ENCODE peak calls at places on chromosome 6, in eight cellular contexts. One of them, this sample, is unnamed.

GRCh38 chr6:41713650-41714291 is 21.6 kb downstream of the TFEB start:
- DNase-seq in glutamatergic neuron: no peak
- DNase-seq in iris pigment epithelial cell: peak
- DNase-seq in kidney glomerular epithelial cell: no peak
- DNase-seq in activated T-cell treated with anti-CD3 and anti-CD28 coated beads for 1 hour: no peak
- DNase-seq in SJCRH30: no peak
- DNase-seq in thyroid gland: peak
- DNase-seq in NCI-H510A: no peak
- DNase-seq in this sample: no peak

GRCh38 chr6:158730175-158730907 is 80.5 kb downstream of the SYTL3 start:
- DNase-seq in kidney glomerular epithelial cell: no peak
- DNase-seq in activated T-cell treated with anti-CD3 and anti-CD28 coated beads for 1 hour: no peak
- DNase-seq in NCI-H510A: no peak
- DNase-seq in glutamatergic neuron: no peak
- DNase-seq in thyroid gland: no peak
- DNase-seq in SJCRH30: no peak
- DNase-seq in iris pigment epithelial cell: no peak
- DNase-seq in this sample: no peak

GRCh38 chr6:15429146-15430110 is 183.6 kb downstream of the JARID2 start:
- DNase-seq in kidney glomerular epithelial cell: no peak
- DNase-seq in activated T-cell treated with anti-CD3 and anti-CD28 coated beads for 1 hour: no peak
- DNase-seq in glutamatergic neuron: no peak
- DNase-seq in SJCRH30: peak
- DNase-seq in NCI-H510A: no peak
- DNase-seq in thyroid gland: no peak
- DNase-seq in iris pigment epithelial cell: peak
- DNase-seq in this sample: peak

GRCh38 chr6:25136879-25137278 is 142.3 kb upstream of the CARMIL1 start:
- DNase-seq in activated T-cell treated with anti-CD3 and anti-CD28 coated beads for 1 hour: no peak
- DNase-seq in glutamatergic neuron: no peak
- DNase-seq in NCI-H510A: no peak
- DNase-seq in SJCRH30: no peak
- DNase-seq in thyroid gland: peak
- DNase-seq in kidney glomerular epithelial cell: no peak
- DNase-seq in iris pigment epithelial cell: peak
- DNase-seq in this sample: peak

GRCh38 chr6:124054034-124054433 is 250.4 kb downstream of the NKAIN2 start:
- DNase-seq in glutamatergic neuron: no peak
- DNase-seq in iris pigment epithelial cell: no peak
- DNase-seq in NCI-H510A: no peak
- DNase-seq in SJCRH30: no peak
- DNase-seq in kidney glomerular epithelial cell: no peak
- DNase-seq in activated T-cell treated with anti-CD3 and anti-CD28 coated beads for 1 hour: no peak
- DNase-seq in thyroid gland: no peak
- DNase-seq in this sample: no peak

GRCh38 chr6:165987483-165988305 is 180.0 kb downstream of the TBXT start:
- DNase-seq in kidney glomerular epithelial cell: peak
- DNase-seq in thyroid gland: peak
- DNase-seq in activated T-cell treated with anti-CD3 and anti-CD28 coated beads for 1 hour: no peak
- DNase-seq in SJCRH30: peak
- DNase-seq in glutamatergic neuron: peak
- DNase-seq in NCI-H510A: peak
- DNase-seq in iris pigment epithelial cell: peak
- DNase-seq in this sample: peak

GRCh38 chr6:11231564-11232176 is 798 bp downstream of the NEDD9 start:
- DNase-seq in kidney glomerular epithelial cell: no peak
- DNase-seq in iris pigment epithelial cell: peak
- DNase-seq in SJCRH30: peak
- DNase-seq in NCI-H510A: no peak
- DNase-seq in activated T-cell treated with anti-CD3 and anti-CD28 coated beads for 1 hour: no peak
- DNase-seq in glutamatergic neuron: no peak
- DNase-seq in thyroid gland: no peak
- DNase-seq in this sample: no peak

GRCh38 chr6:2021713-2022125 is 223.7 kb downstream of the GMDS start:
- DNase-seq in glutamatergic neuron: no peak
- DNase-seq in thyroid gland: peak
- DNase-seq in activated T-cell treated with anti-CD3 and anti-CD28 coated beads for 1 hour: no peak
- DNase-seq in kidney glomerular epithelial cell: peak
- DNase-seq in NCI-H510A: peak
- DNase-seq in SJCRH30: peak
- DNase-seq in iris pigment epithelial cell: peak
- DNase-seq in this sample: peak

GRCh38 chr6:43903739-43904290 is 133.8 kb downstream of the VEGFA start:
- DNase-seq in SJCRH30: no peak
- DNase-seq in NCI-H510A: no peak
- DNase-seq in kidney glomerular epithelial cell: no peak
- DNase-seq in thyroid gland: no peak
- DNase-seq in activated T-cell treated with anti-CD3 and anti-CD28 coated beads for 1 hour: no peak
- DNase-seq in glutamatergic neuron: no peak
- DNase-seq in iris pigment epithelial cell: no peak
- DNase-seq in this sample: no peak

GRCh38 chr6:129351807-129352206 is 358.2 kb downstream of the ARHGAP18 start:
- DNase-seq in iris pigment epithelial cell: peak
- DNase-seq in kidney glomerular epithelial cell: no peak
- DNase-seq in thyroid gland: no peak
- DNase-seq in glutamatergic neuron: no peak
- DNase-seq in activated T-cell treated with anti-CD3 and anti-CD28 coated beads for 1 hour: no peak
- DNase-seq in SJCRH30: no peak
- DNase-seq in NCI-H510A: no peak
- DNase-seq in this sample: no peak

GRCh38 chr6:105644073-105644489 is 241.2 kb upstream of the PREP start:
- DNase-seq in glutamatergic neuron: no peak
- DNase-seq in SJCRH30: no peak
- DNase-seq in NCI-H510A: no peak
- DNase-seq in iris pigment epithelial cell: no peak
- DNase-seq in thyroid gland: no peak
- DNase-seq in activated T-cell treated with anti-CD3 and anti-CD28 coated beads for 1 hour: no peak
- DNase-seq in kidney glomerular epithelial cell: no peak
- DNase-seq in this sample: no peak

GRCh38 chr6:73585566-73586415 is 65.0 kb upstream of the EEF1A1 start:
- DNase-seq in activated T-cell treated with anti-CD3 and anti-CD28 coated beads for 1 hour: no peak
- DNase-seq in iris pigment epithelial cell: peak
- DNase-seq in glutamatergic neuron: no peak
- DNase-seq in NCI-H510A: no peak
- DNase-seq in thyroid gland: peak
- DNase-seq in SJCRH30: peak
- DNase-seq in kidney glomerular epithelial cell: peak
- DNase-seq in this sample: peak

GRCh38 chr6:77105091-77105490 is 358.2 kb downstream of the HTR1B start:
- DNase-seq in activated T-cell treated with anti-CD3 and anti-CD28 coated beads for 1 hour: no peak
- DNase-seq in glutamatergic neuron: no peak
- DNase-seq in thyroid gland: no peak
- DNase-seq in NCI-H510A: no peak
- DNase-seq in iris pigment epithelial cell: no peak
- DNase-seq in SJCRH30: no peak
- DNase-seq in kidney glomerular epithelial cell: no peak
- DNase-seq in this sample: no peak

GRCh38 chr6:1856381-1856780 is 246.7 kb downstream of the FOXC1 start:
- DNase-seq in iris pigment epithelial cell: peak
- DNase-seq in glutamatergic neuron: no peak
- DNase-seq in activated T-cell treated with anti-CD3 and anti-CD28 coated beads for 1 hour: no peak
- DNase-seq in thyroid gland: peak
- DNase-seq in NCI-H510A: peak
- DNase-seq in SJCRH30: peak
- DNase-seq in kidney glomerular epithelial cell: peak
- DNase-seq in this sample: peak

GRCh38 chr6:122696079-122696478 is 83.4 kb upstream of the FABP7 start:
- DNase-seq in thyroid gland: no peak
- DNase-seq in NCI-H510A: no peak
- DNase-seq in glutamatergic neuron: no peak
- DNase-seq in activated T-cell treated with anti-CD3 and anti-CD28 coated beads for 1 hour: no peak
- DNase-seq in kidney glomerular epithelial cell: peak
- DNase-seq in iris pigment epithelial cell: peak
- DNase-seq in SJCRH30: no peak
- DNase-seq in this sample: peak

GRCh38 chr6:82589509-82590206 is 226.0 kb downstream of the TPBG start:
- DNase-seq in NCI-H510A: no peak
- DNase-seq in kidney glomerular epithelial cell: peak
- DNase-seq in iris pigment epithelial cell: peak
- DNase-seq in activated T-cell treated with anti-CD3 and anti-CD28 coated beads for 1 hour: no peak
- DNase-seq in thyroid gland: peak
- DNase-seq in glutamatergic neuron: peak
- DNase-seq in SJCRH30: peak
- DNase-seq in this sample: peak

GRCh38 chr6:7827142-7827541 is 83.4 kb downstream of the TXNDC5 start:
- DNase-seq in iris pigment epithelial cell: peak
- DNase-seq in activated T-cell treated with anti-CD3 and anti-CD28 coated beads for 1 hour: no peak
- DNase-seq in thyroid gland: no peak
- DNase-seq in glutamatergic neuron: no peak
- DNase-seq in kidney glomerular epithelial cell: peak
- DNase-seq in SJCRH30: no peak
- DNase-seq in NCI-H510A: no peak
- DNase-seq in this sample: peak